ENCODE peak calls at places on chromosome 16, in nine cellular contexts. R is right atrium auricular region, Z is uterus, C is AG09309, F is AG10803, V is cardiac fibroblast, Y is aorta, I is heart right ventricle, M is thoracic aorta. W is an unnamed sample.

GRCh38 chr16:72938426-72939164 is 109.3 kb downstream of the ZFHX3 start:
- DNase-seq in V (peak; percentile 94), Z (peak; percentile 83), I (peak; percentile 91), R (peak; percentile 94), C (no peak), F (peak; percentile 91), M (peak; percentile 95), Y (peak; percentile 96), W (no peak)

GRCh38 chr16:10961231-10961630 is 16.9 kb downstream of the CLEC16A start:
- DNase-seq in V (peak; percentile 90), C (no peak), F (peak; percentile 85), Z (no peak), R (peak; percentile 86), Y (peak; percentile 73), M (peak; percentile 63), I (no peak), W (no peak)

GRCh38 chr16:68367891-68368601 is 57.2 kb downstream of the PRMT7 start:
- DNase-seq in Z (no peak), Y (no peak), V (no peak), M (no peak), I (no peak), R (no peak), F (no peak), C (no peak), W (no peak)

GRCh38 chr16:54647216-54647615 is 283.4 kb upstream of the IRX5 start:
- DNase-seq in M (no peak), Y (no peak), C (no peak), F (no peak), V (no peak), I (no peak), Z (no peak), R (no peak), W (no peak)

GRCh38 chr16:11205754-11206459 is 50.1 kb downstream of the SOCS1 start:
- DNase-seq in C (no peak), Z (no peak), I (no peak), R (no peak), M (no peak), V (peak; percentile 80), F (peak; percentile 28), Y (no peak), W (no peak)

GRCh38 chr16:59907671-59908070 is 1173.6 kb upstream of the GOT2 start:
- DNase-seq in Y (no peak), R (no peak), C (no peak), Z (no peak), F (no peak), M (no peak), V (no peak), I (no peak), W (no peak)

GRCh38 chr16:80570106-80570478 is 29.3 kb downstream of the DYNLRB2 start:
- DNase-seq in F (peak; percentile 6), I (no peak), V (peak; percentile 20), M (no peak), R (no peak), Z (no peak), Y (no peak), C (no peak), W (no peak)

GRCh38 chr16:69234460-69234859 is 47.5 kb downstream of the SNTB2 start:
- DNase-seq in Y (no peak), F (no peak), I (no peak), R (no peak), M (no peak), V (no peak), C (no peak), Z (no peak), W (no peak)

GRCh38 chr16:20271893-20272292 is 55.4 kb downstream of the GP2 start:
- DNase-seq in Y (no peak), C (no peak), I (no peak), V (no peak), Z (no peak), R (no peak), F (no peak), M (no peak), W (no peak)

GRCh38 chr16:87581867-87582220 is 20.5 kb upstream of the JPH3 start:
- DNase-seq in Z (peak; percentile 85), C (peak; percentile 91), V (peak; percentile 98), I (peak; percentile 78), M (peak; percentile 77), R (peak; percentile 92), Y (peak; percentile 89), F (peak; percentile 98), W (no peak)

GRCh38 chr16:88902744-88903143 is 36.3 kb upstream of the PABPN1L start:
- DNase-seq in R (no peak), F (no peak), M (no peak), Z (no peak), V (no peak), C (no peak), I (no peak), Y (no peak), W (no peak)
- H3K4me3 ChIP-seq in R (no peak overlapping the region), F (no peak overlapping the region), M (no peak overlapping the region), Z (no peak overlapping the region), V (no peak overlapping the region), C (no peak overlapping the region), I (no peak overlapping the region), Y (no peak overlapping the region), W (no peak overlapping the region)

DNA sequence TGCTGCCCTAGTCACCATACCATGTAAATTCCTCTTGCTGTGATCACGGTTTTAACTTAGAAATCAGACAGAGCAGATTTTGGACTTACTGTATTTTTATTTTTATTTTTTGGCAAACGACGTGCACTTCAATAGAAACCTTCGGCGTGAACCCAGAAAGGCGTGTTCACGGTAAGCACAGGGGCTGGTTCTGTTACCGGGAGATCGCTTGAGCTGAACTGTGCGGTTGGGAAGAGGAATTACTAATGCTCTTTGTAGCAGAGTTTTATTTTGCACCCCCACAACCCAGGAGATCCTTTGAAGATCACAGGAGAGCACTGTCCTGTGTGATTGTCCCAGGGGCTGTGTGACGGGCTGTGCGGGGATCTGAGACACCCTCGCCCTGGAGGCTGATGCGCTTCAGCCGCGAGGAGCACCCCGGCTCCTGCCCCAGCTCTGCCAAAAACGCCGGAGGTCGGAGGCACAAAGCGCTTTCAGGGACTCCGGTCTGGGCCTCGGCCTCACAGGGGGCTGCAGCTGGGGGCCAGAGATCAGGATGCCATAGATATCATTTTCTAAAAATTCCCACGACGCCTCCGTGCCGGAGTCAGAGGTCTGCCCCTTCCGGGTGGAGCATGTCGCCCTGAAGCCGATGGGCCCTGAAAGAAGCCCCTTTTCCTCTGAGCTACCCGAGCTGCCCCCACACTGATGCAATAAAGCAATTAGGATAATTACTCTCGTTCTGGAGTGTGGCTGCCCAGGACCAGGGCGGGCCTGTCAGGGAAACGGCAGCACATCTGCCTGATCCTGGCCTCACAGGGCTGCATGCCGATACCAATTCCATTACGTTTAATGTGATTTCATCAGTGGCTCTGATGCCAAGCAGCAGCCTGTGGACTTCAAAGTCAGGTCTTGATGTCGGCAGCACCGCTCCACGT is 71.8 kb downstream of the LMF1 start:
- DNase-seq in M (no peak), V (no peak), C (no peak), F (no peak), Y (no peak), R (no peak), I (no peak), Z (no peak), W (no peak)
- H3K4me3 ChIP-seq in M (no peak overlapping the region), V (no peak overlapping the region), C (no peak overlapping the region), F (no peak overlapping the region), Y (no peak overlapping the region), R (no peak overlapping the region), I (no peak overlapping the region), Z (no peak overlapping the region), W (no peak overlapping the region)

GRCh38 chr16:12501727-12502457 is 301.8 kb downstream of the CPPED1 start:
- DNase-seq in M (no peak), F (no peak), V (no peak), Y (peak; percentile 16), I (no peak), Z (no peak), R (no peak), C (no peak), W (no peak)
- H3K4me3 ChIP-seq in M (no peak overlapping the region), F (no peak overlapping the region), V (no peak overlapping the region), Y (no peak overlapping the region), I (no peak overlapping the region), Z (no peak overlapping the region), R (no peak overlapping the region), C (no peak overlapping the region), W (no peak overlapping the region)

DNA sequence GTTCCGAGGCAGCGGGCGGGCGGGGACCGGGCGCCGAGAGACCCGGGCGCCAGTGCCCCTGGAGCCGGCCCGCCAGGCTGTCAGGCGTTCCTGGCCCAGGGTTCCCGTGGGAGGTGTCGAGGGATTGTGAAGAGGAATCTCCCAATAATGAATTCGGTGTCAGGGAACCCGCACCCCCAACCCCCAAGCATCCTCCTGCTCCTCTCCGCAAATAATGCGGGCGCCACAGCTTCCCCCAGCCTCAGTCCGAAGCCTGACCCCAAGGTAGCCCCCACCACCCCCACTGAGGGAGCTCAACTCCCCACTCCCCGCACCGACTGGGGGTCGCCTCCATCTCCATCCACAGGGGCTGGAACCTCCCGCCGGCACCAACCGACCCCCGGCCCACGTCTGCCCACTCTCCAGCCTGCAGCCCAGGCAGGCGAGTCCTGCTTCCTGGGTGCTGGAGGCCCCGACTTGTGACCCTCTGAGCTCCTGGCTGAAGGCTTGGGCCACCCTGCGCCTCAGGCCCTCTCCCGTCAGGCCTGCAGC is 641 bp upstream of the CASKIN1 start:
- DNase-seq in M (no peak), F (no peak), V (no peak), R (no peak), I (no peak), Z (no peak), C (no peak), Y (no peak), W (no peak)
- H3K4me3 ChIP-seq in M (peak overlapping the region; percentile 46), F (no peak overlapping the region), V (no peak overlapping the region), R (peak overlapping the region; percentile 42), I (no peak overlapping the region), Z (no peak overlapping the region), C (no peak overlapping the region), Y (no peak overlapping the region), W (no peak overlapping the region)

GRCh38 chr16:35399133-35399532 is 1939.7 kb downstream of the TP53TG3F start:
- DNase-seq in Z (no peak), Y (no peak), V (no peak), R (no peak), I (no peak), C (no peak), F (no peak), M (no peak), W (no peak)
- H3K4me3 ChIP-seq in Z (no peak overlapping the region), Y (no peak overlapping the region), V (no peak overlapping the region), R (no peak overlapping the region), I (no peak overlapping the region), C (no peak overlapping the region), F (no peak overlapping the region), M (no peak overlapping the region), W (no peak overlapping the region)

W was measured in effector memory CD4-positive, alpha-beta T cell.